ENCODE peak calls at places on chromosomes 13 and 19, in ten cellular contexts. Q is IMR-90, D is A549, P is HCT116, W is transverse colon, N is tibial nerve, X is suprapubic skin, F is heart left ventricle, M is vagina, I is Peyer's patch. K is an unnamed sample.

GRCh38 chr13:28181413-28181812 is 43.1 kb downstream of the PAN3 start:
- DNase-seq in X (no peak), W (no peak), D (no peak), M (no peak), N (no peak), P (peak), Q (peak), F (no peak), I (no peak), K (peak)

GRCh38 chr13:110627351-110627750 is 12.0 kb downstream of the NAXD start:
- DNase-seq in Q (no peak), W (no peak), X (no peak), P (no peak), M (no peak), D (no peak), F (no peak), N (no peak), I (no peak), K (no peak)

GRCh38 chr13:100208002-100208401 is 119.1 kb downstream of the PCCA start:
- DNase-seq in D (no peak), F (no peak), P (no peak), N (no peak), I (no peak), X (no peak), M (no peak), W (no peak), Q (peak), K (no peak)

GRCh38 chr13:22212576-22212975 is 541.7 kb downstream of the FGF9 start:
- DNase-seq in I (no peak), D (no peak), W (no peak), X (no peak), M (no peak), Q (no peak), N (no peak), F (no peak), P (no peak), K (no peak)

GRCh38 chr19:43625918-43626579 is 6.6 kb upstream of the ZNF428 start:
- DNase-seq in F (no peak), D (peak), X (no peak), N (no peak), W (no peak), P (no peak), I (no peak), M (no peak), Q (no peak), K (no peak)

GRCh38 chr13:21047591-21048282 is 13.6 kb downstream of the LATS2 start:
- DNase-seq in F (no peak), Q (no peak), X (no peak), D (no peak), N (no peak), W (no peak), M (no peak), P (no peak), I (no peak), K (no peak)

GRCh38 chr13:23753523-23753922 is 135.7 kb downstream of the MIPEP start:
- DNase-seq in P (no peak), N (no peak), W (no peak), F (no peak), X (no peak), D (peak), Q (peak), M (no peak), I (no peak), K (no peak)

GRCh38 chr13:113804017-113804702 is 45.1 kb downstream of the TMEM255B start:
- DNase-seq in I (peak), W (no peak), Q (no peak), D (no peak), P (no peak), M (no peak), X (peak), F (peak), N (no peak), K (peak)

GRCh38 chr19:10516671-10517286 is 468 bp downstream of the S1PR5 start:
- DNase-seq in D (no peak), N (no peak), X (no peak), W (no peak), P (no peak), M (no peak), Q (no peak), I (no peak), F (no peak), K (peak)

GRCh38 chr19:38769635-38770211 is 3.6 kb downstream of the LGALS7 start:
- DNase-seq in W (peak), I (peak), P (peak), X (peak), Q (peak), D (peak), F (peak), N (peak), M (no peak), K (no peak)

GRCh38 chr13:41137951-41138350 is 5.3 kb upstream of the KBTBD6 start:
- DNase-seq in P (no peak), M (no peak), W (no peak), X (no peak), Q (peak), N (no peak), I (no peak), F (no peak), D (peak), K (no peak)

GRCh38 chr19:39407644-39408391 is 1.2 kb downstream of the ZFP36 start:
- DNase-seq in M (no peak), I (peak), D (peak), X (peak), N (no peak), W (peak), Q (no peak), P (no peak), F (peak), K (no peak)

GRCh38 chr19:13031917-13032623 is 36.8 kb downstream of the NFIX start:
- DNase-seq in M (no peak), F (peak), X (no peak), Q (peak), N (peak), I (no peak), P (no peak), W (no peak), D (no peak), K (no peak)

GRCh38 chr19:41531438-41532311 is 44.3 kb upstream of the CEACAM21 start:
- DNase-seq in N (peak), F (peak), X (peak), D (peak), I (no peak), Q (peak), M (no peak), P (no peak), W (peak), K (peak)

GRCh38 chr19:17751103-17751911 is at the start of gene FCHO1:
- DNase-seq in W (peak), I (peak), N (peak), X (no peak), M (no peak), Q (no peak), F (peak), D (no peak), P (no peak), K (no peak)

GRCh38 chr13:30725331-30726085 is 9.8 kb upstream of the ALOX5AP start:
- DNase-seq in F (no peak), W (no peak), I (no peak), D (no peak), N (no peak), Q (peak), P (no peak), M (no peak), X (no peak), K (no peak)

GRCh38 chr19:13208131-13208963 is 58.1 kb downstream of the IER2 start:
- DNase-seq in P (no peak), W (peak), F (peak), D (no peak), M (no peak), X (peak), Q (peak), N (peak), I (no peak), K (no peak)

GRCh38 chr19:8530061-8530679 is 16.2 kb upstream of the ZNF414 start:
- DNase-seq in D (no peak), W (no peak), F (no peak), N (no peak), X (no peak), Q (no peak), P (no peak), M (no peak), I (no peak), K (no peak)

GRCh38 chr19:8528500-8528899 is 14.5 kb upstream of the ZNF414 start:
- DNase-seq in M (no peak), W (no peak), D (no peak), I (no peak), F (no peak), Q (no peak), P (no peak), N (no peak), X (no peak), K (no peak)

GRCh38 chr19:8525401-8525684 is 11.4 kb upstream of the ZNF414 start:
- DNase-seq in I (no peak), N (no peak), W (no peak), M (no peak), F (no peak), Q (no peak), P (no peak), X (no peak), D (no peak), K (no peak)

GRCh38 chr19:8529369-8530006 is 15.5 kb upstream of the ZNF414 start:
- DNase-seq in F (no peak), Q (no peak), W (no peak), N (no peak), X (no peak), M (no peak), P (no peak), D (no peak), I (no peak), K (no peak)

GRCh38 chr19:8526345-8527062 is 12.5 kb upstream of the ZNF414 start:
- DNase-seq in W (peak), M (no peak), Q (peak), P (peak), F (peak), I (peak), X (peak), D (peak), N (peak), K (peak)
- TF ChIP-seq POLR2A in W (peak), M (peak), Q (no peak), P (peak), F (no peak), I (no peak), X (no peak), D (peak), N (peak), K (peak)

GRCh38 chr13:97141564-97142005 is 80.5 kb upstream of the MBNL2 start:
- DNase-seq in I (peak), Q (peak), W (peak), N (peak), M (no peak), P (peak), F (peak), D (peak), X (peak), K (peak)

GRCh38 chr13:97145057-97145456 is 77.1 kb upstream of the MBNL2 start:
- DNase-seq in F (no peak), P (no peak), X (no peak), N (no peak), I (no peak), D (no peak), W (no peak), Q (no peak), M (no peak), K (no peak)

GRCh38 chr13:97140611-97141010 is 81.5 kb upstream of the MBNL2 start:
- DNase-seq in D (no peak), X (no peak), N (no peak), W (no peak), Q (peak), I (no peak), M (no peak), F (no peak), P (no peak), K (no peak)

GRCh38 chr13:97139704-97140103 is 82.4 kb upstream of the MBNL2 start:
- DNase-seq in Q (no peak), I (no peak), M (no peak), F (no peak), P (no peak), D (no peak), W (no peak), X (no peak), N (no peak), K (no peak)

GRCh38 chr13:97142452-97142851 is 79.7 kb upstream of the MBNL2 start:
- DNase-seq in I (peak), N (no peak), M (no peak), P (peak), X (no peak), Q (no peak), F (peak), W (peak), D (peak), K (peak)
- TF ChIP-seq POLR2A in I (peak), N (no peak), M (no peak), P (peak), X (no peak), Q (no peak), F (no peak), W (peak), D (peak), K (peak)

DNA sequence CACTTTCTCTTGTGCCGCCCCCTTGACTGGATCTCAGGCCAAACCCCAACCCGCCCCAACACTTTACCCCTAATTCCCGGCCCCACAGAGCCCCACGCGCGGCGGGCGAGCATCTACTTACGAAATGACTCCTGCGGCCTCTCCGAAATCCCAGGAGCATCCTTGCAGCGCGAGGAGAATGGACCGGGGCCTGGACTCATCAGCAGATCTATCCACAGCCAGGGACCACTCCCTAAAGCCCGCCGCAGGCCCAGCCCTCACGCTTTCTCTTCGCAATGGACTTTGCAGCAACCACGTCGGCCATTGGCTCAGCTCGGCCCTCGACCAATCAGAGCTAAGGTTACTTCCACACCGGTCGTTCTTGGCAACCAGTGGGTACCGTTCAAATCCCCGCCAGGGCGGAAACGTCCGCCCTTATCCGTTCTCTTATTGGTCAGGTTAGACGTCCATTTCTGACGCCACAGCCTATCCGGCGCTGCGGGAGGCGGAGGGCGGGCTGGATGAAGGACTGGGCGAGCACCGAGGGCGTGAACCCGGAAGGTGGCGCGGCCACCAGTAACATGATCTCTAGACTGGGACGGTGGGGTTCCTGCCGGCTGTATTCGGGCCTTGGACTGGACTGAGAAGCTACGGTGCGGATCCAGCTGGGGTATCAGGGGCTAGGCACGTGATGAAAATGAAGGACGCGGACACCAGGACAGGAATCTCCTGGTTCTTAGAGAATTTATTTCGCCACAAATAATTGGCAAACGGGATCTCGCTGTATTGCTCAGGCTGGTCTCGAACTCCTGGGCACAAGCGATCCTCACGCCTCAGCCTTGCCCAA is at the start of the genes CEP89 and FAAP24:
- DNase-seq in M (peak), X (peak), N (peak), I (peak), Q (peak), W (peak), D (peak), P (peak), F (peak), K (peak)
- TF ChIP-seq POLR2A in M (no peak), X (no peak), N (no peak), I (peak), Q (peak), W (peak), D (peak), P (peak), F (no peak), K (peak)

GRCh38 chr19:1863638-1864479 is 480 bp upstream of the KLF16 start:
- DNase-seq in D (peak), F (peak), N (peak), X (peak), Q (peak), P (peak), I (peak), W (peak), M (no peak), K (peak)
- TF ChIP-seq POLR2A in D (no peak), F (no peak), N (no peak), X (no peak), Q (peak), P (no peak), I (peak), W (peak), M (no peak), K (peak)

GRCh38 chr13:43879323-43880181 is at the start of the genes CCDC122 and LACC1:
- DNase-seq in I (peak), N (peak), M (no peak), D (peak), F (peak), P (no peak), X (peak), Q (peak), W (peak), K (peak)
- TF ChIP-seq POLR2A in I (peak), N (peak), M (peak), D (peak), F (no peak), P (no peak), X (peak), Q (peak), W (peak), K (peak)

GRCh38 chr19:16084067-16084685 is 7.9 kb downstream of the TPM4 start:
- DNase-seq in X (no peak), D (no peak), M (no peak), Q (no peak), N (no peak), F (no peak), I (no peak), P (no peak), W (no peak), K (no peak)

GRCh38 chr19:16088351-16088984 is 12.2 kb downstream of the TPM4 start:
- DNase-seq in D (peak), P (no peak), Q (no peak), M (no peak), F (no peak), X (no peak), I (no peak), W (no peak), N (no peak), K (no peak)

GRCh38 chr19:16088985-16089846 is 12.9 kb downstream of the TPM4 start:
- DNase-seq in Q (no peak), D (peak), N (no peak), I (no peak), P (no peak), W (no peak), F (no peak), X (no peak), M (no peak), K (no peak)

GRCh38 chr19:16085115-16085514 is 8.8 kb downstream of the TPM4 start:
- DNase-seq in N (no peak), F (no peak), I (no peak), M (no peak), X (no peak), W (no peak), Q (peak), D (no peak), P (no peak), K (no peak)

DNA sequence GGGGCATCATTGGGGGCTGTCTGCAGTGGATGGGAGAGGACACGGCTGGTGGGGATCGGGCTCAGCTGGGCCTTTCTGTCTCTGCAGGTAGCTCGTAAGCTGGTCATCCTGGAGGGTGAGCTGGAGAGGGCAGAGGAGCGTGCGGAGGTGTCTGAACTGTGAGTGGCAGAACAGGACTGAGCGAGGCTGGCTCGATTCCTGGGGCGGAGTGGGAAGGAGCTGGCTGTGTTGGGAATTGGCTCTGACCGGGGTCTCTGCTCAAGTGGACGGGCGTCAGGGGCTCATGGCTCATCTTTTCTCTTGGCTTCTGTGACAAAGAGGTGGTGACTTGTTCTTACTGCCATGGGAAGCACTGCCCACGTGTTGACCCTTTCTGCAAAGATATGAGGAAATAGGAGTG is 11.6 kb downstream of the TPM4 start:
- DNase-seq in D (no peak), W (no peak), F (no peak), N (no peak), Q (no peak), P (no peak), I (no peak), M (no peak), X (no peak), K (no peak)
- TF ChIP-seq POLR2A in D (no peak), W (no peak), F (no peak), N (peak), Q (no peak), P (no peak), I (no peak), M (no peak), X (no peak), K (no peak)

GRCh38 chr19:54231077-54231931 is 8.5 kb upstream of the LILRB3 start:
- DNase-seq in P (peak), D (peak), M (no peak), I (peak), X (peak), F (peak), W (peak), Q (peak), N (peak), K (peak)
- TF ChIP-seq POLR2A in P (no peak), D (no peak), M (no peak), I (peak), X (no peak), F (no peak), W (no peak), Q (no peak), N (no peak), K (no peak)

DNA sequence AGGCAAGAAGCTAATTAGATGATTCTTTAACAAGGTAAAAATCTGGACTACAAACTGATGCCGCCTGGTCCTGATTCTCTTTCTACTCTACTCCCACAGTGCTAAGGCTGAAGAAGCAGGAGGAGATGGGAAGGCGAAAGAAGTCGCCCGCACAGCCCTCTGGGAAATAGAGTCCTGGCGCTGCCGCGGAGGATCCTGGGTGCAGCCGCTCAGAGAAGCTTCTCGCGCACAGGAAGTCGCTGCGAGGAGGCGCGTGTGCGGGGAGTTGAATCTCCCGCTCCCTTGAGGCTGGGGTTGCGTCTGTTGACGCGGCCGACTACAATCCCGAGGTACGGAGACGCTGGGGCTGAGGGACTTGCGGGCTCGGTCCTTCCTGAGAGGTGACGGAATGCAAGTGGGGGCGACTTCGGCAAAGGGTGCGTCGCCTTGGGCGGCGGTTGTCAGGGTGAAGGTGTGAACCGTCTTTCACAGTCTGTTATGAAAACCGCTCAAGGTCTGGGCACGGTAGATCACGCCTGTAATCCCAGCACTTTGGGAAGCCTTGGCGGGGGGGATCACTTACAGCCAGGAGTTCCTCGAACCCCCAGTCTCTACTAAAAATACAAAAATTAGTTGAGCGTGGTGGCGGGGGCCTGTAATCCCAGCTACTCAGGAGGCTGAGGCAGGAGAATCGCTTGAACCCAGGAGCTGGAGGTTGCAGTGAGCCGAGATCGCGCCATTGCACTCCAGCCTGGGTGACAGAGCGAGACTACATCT is at the start of gene ZNF473:
- DNase-seq in N (peak), I (peak), D (peak), W (peak), P (no peak), Q (peak), M (peak), F (peak), X (peak), K (peak)
- TF ChIP-seq POLR2A in N (peak), I (peak), D (peak), W (peak), P (no peak), Q (peak), M (peak), F (no peak), X (no peak), K (peak)

K was measured in H54.